ENCODE peak calls at places on chromosome 11, in five cellular contexts. G is right lobe of liver, N is SK-N-SH, A is breast epithelium, O is AG09309. J is an unnamed sample.
A peak's percentile ranks its signal among the peaks of the same experiment; 100 is the strongest.

GRCh38 chr11:130431337-130431773 is 2.9 kb upstream of the ADAMTS8 start:
- DNase-seq in G (peak; percentile 70), O (no peak), N (peak; percentile 80), A (peak; percentile 70), J (peak; percentile 48)

GRCh38 chr11:33268945-33269567 is 11.9 kb downstream of the HIPK3 start:
- DNase-seq in O (no peak), A (no peak), G (no peak), N (no peak), J (no peak)

GRCh38 chr11:113419426-113420003 is 31.9 kb downstream of the ANKK1 start:
- DNase-seq in A (no peak), N (no peak), G (no peak), O (no peak), J (no peak)

GRCh38 chr11:1706634-1707400 is 9.8 kb downstream of the KRTAP5-6 start:
- DNase-seq in G (peak; percentile 50), N (no peak), A (no peak), O (no peak), J (no peak)

GRCh38 chr11:68403831-68404230 is 56.7 kb upstream of the PPP6R3 start:
- DNase-seq in O (no peak), N (no peak), A (no peak), G (peak; percentile 37), J (no peak)

GRCh38 chr11:111064118-111064517 is 181.4 kb upstream of the POU2AF2 start:
- DNase-seq in N (no peak), A (no peak), O (peak; percentile 37), G (no peak), J (no peak)

GRCh38 chr11:34075178-34075820 is 23.8 kb downstream of the CAPRIN1 start:
- DNase-seq in A (no peak), G (no peak), O (peak; percentile 51), N (no peak), J (no peak)

GRCh38 chr11:67022961-67023956 is at the start of gene SYT12:
- DNase-seq in N (peak; percentile 77), G (no peak), A (no peak), O (no peak), J (no peak)

GRCh38 chr11:126816655-126817054 is 183.9 kb downstream of the KIRREL3 start:
- DNase-seq in A (no peak), N (no peak), O (no peak), G (no peak), J (no peak)

GRCh38 chr11:120785576-120785975 is 238.3 kb upstream of the TBCEL start:
- DNase-seq in N (no peak), G (no peak), A (no peak), O (no peak), J (no peak)

GRCh38 chr11:10454506-10454901 is 560 bp upstream of the AMPD3 start:
- DNase-seq in O (no peak), A (no peak), G (no peak), N (no peak), J (no peak)

GRCh38 chr11:57434640-57435546 is 8.0 kb upstream of the SLC43A3 start:
- DNase-seq in O (peak; percentile 94), G (peak; percentile 63), A (peak; percentile 38), N (no peak), J (no peak)

GRCh38 chr11:112225753-112226061 is 521 bp upstream of the PTS start:
- DNase-seq in G (no peak), O (no peak), N (no peak), A (no peak), J (no peak)

GRCh38 chr11:42770444-42771065 is 541.2 kb upstream of the API5 start:
- DNase-seq in G (peak; percentile 40), O (no peak), A (no peak), N (peak; percentile 17), J (no peak)

GRCh38 chr11:115151010-115151409 is 353.2 kb downstream of the CADM1 start:
- DNase-seq in O (no peak), N (no peak), A (no peak), G (no peak), J (no peak)

GRCh38 chr11:27218498-27219038 is 144.4 kb downstream of the CCDC34 start:
- DNase-seq in N (no peak), A (no peak), G (no peak), O (peak; percentile 93), J (no peak)

GRCh38 chr11:44453871-44454270 is 111.6 kb upstream of the CD82 start:
- DNase-seq in O (no peak), G (no peak), A (no peak), N (no peak), J (no peak)

GRCh38 chr11:73396985-73397384 is 20.8 kb downstream of the RELT start:
- DNase-seq in G (no peak), O (no peak), A (no peak), N (no peak), J (no peak)

GRCh38 chr11:116733386-116733755 is 39.4 kb downstream of the BUD13 start:
- DNase-seq in A (no peak), O (no peak), N (no peak), G (no peak), J (no peak)

GRCh38 chr11:128937480-128937879 is 5.2 kb downstream of the TP53AIP1 start:
- DNase-seq in A (no peak), N (no peak), G (no peak), O (no peak), J (no peak)

GRCh38 chr11:94721565-94722292 is 46.4 kb upstream of the AMOTL1 start:
- DNase-seq in A (no peak), G (no peak), O (no peak), N (no peak), J (no peak)

GRCh38 chr11:122976734-122977454 is 4.7 kb downstream of the BSX start:
- DNase-seq in N (peak; percentile 82), G (no peak), O (no peak), A (no peak), J (no peak)

DNA sequence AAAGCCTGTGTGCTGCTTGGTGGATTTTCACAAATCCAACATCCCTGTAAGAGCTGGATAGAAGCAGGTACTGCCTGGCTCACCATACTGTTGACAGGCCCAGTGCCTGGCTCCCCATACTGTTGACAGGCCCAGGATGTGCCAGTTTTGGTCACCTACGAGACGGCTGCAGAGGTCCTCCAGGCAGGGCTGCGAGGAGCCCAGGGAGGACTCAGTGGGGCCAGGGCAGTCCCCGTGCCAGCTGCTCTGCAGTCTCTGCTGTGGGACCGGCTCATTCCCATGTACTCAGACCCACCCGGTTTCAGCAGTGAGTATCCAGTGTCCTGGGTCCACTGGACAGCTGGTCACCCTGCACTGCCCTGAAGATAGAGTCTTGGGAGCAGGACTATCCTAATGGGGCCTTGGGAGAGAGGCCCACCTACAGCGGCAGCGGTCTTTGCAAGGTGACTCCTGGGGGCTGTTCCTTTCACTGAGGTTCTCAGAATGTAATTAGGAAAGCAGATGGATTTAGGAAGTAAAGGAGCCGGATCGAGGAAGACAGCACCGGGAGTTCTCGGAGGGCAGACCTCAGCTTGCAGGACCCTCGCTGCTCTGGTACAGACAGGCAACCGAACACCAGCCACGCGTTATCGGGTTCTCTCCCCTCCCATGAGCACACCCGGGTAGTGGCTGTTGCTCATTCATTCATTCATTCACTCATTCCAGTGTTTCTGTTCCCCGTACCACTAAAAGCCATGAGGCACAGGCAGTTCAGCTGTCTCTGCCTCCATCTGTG is 106.1 kb downstream of the CTTN start:
- DNase-seq in O (no peak), A (no peak), G (no peak), N (no peak), J (no peak)
- TF ChIP-seq CTCF in O (no peak), A (no peak), G (no peak), N (no peak), J (no peak)

GRCh38 chr11:64868904-64869570 is 9.4 kb downstream of the EHD1 start:
- DNase-seq in G (no peak), O (no peak), N (no peak), A (no peak), J (no peak)
- TF ChIP-seq CTCF in G (no peak), O (no peak), N (no peak), A (no peak), J (no peak)

GRCh38 chr11:104881117-104881794 is 17.0 kb downstream of the CASP12 start:
- DNase-seq in A (no peak), N (no peak), G (no peak), O (no peak), J (no peak)

GRCh38 chr11:104876838-104877500 is 21.3 kb downstream of the CASP12 start:
- DNase-seq in N (peak; percentile 29), O (no peak), A (no peak), G (no peak), J (no peak)

GRCh38 chr11:104883342-104883741 is 14.9 kb downstream of the CASP12 start:
- DNase-seq in G (no peak), A (no peak), N (no peak), O (no peak), J (no peak)

GRCh38 chr11:104876324-104876723 is 21.9 kb downstream of the CASP12 start:
- DNase-seq in A (no peak), G (no peak), O (no peak), N (no peak), J (no peak)

DNA sequence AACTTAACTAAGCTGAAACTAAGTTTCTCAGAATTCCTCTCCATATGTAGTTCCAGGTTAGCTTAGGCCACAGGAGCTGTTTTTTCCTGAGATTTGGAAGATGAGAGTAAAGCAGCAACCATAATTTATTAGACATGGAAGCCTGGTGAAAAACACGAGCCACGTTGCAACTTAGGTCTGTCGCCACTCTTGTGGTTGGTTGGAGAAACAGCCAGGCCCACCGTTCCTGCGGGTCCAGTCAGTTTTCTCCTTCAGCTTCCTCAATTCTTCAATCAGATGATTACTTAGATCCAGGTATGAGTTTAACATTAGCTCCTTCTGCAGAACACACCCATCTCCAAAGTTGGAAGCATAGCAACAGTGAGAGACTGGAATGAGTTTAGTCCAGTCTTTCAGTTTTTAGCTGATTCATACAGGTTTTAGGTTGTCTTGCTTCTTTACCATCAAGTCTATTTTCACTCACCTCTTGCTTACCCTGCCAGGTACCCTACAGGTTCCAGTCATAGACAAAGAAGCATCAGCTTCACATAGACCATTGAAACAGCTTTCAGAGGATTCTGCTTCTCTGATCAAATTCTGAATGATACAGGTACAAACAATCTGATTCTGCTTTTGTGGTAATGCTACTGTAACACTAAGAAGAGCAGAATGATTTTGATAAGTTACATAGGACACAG is 18.6 kb downstream of the CASP12 start:
- DNase-seq in O (no peak), A (no peak), G (no peak), N (no peak), J (no peak)
- TF ChIP-seq CTCF in O (no peak), A (no peak), G (no peak), N (no peak), J (no peak)

GRCh38 chr11:597166-597725 is 18.5 kb downstream of the IRF7 start:
- DNase-seq in N (peak; percentile 63), A (no peak), O (no peak), G (no peak), J (no peak)
- TF ChIP-seq CTCF in N (peak; percentile 21), A (no peak), O (peak; percentile 4), G (no peak), J (no peak)

GRCh38 chr11:124832571-124832970 is 32.4 kb upstream of the MSANTD2 start:
- DNase-seq in N (no peak), G (no peak), A (no peak), O (no peak), J (no peak)

GRCh38 chr11:124834526-124835190 is 30.6 kb upstream of the ROBO3 start:
- DNase-seq in A (no peak), N (no peak), G (no peak), O (no peak), J (no peak)

GRCh38 chr11:124829986-124830385 is 29.8 kb upstream of the MSANTD2 start:
- DNase-seq in A (no peak), G (no peak), N (no peak), O (no peak), J (no peak)

GRCh38 chr11:124830749-124831148 is 30.5 kb upstream of the MSANTD2 start:
- DNase-seq in N (no peak), G (no peak), O (no peak), A (no peak), J (no peak)

GRCh38 chr11:124831897-124832296 is 31.7 kb upstream of the MSANTD2 start:
- DNase-seq in N (no peak), G (no peak), O (no peak), A (no peak), J (no peak)
- TF ChIP-seq CTCF in N (no peak), G (no peak), O (no peak), A (no peak), J (no peak)

J was measured in natural killer cell.